ENCODE peak calls at places on chromosomes 11 and 22, in five cellular contexts. C is dermis blood vessel endothelial cell; W is Right ventricle myocardium superior; T is erythroblast; S is effector memory CD8-positive, alpha-beta T cell. L is an unnamed sample.

GRCh38 chr22:48712558-48712957 is 1115.1 kb downstream of the BRD1 start:
- DNase-seq in C (no peak), W (no peak), T (no peak), S (no peak), L (no peak)

GRCh38 chr11:72609045-72609444 is 65.2 kb downstream of the PDE2A start:
- DNase-seq in C (peak), W (no peak), T (peak), S (no peak), L (no peak)

GRCh38 chr22:46288846-46289243 is 7.8 kb upstream of the GTSE1 start:
- DNase-seq in C (no peak), W (no peak), T (no peak), S (no peak), L (no peak)

GRCh38 chr11:122201126-122201525 is 85.1 kb upstream of the BLID start:
- DNase-seq in C (no peak), W (no peak), T (no peak), S (no peak), L (no peak)

GRCh38 chr11:94739331-94739730 is 28.8 kb upstream of the AMOTL1 start:
- DNase-seq in C (no peak), W (no peak), T (no peak), S (no peak), L (no peak)

GRCh38 chr11:13348305-13348704 is 70.7 kb downstream of the BMAL1 start:
- DNase-seq in C (no peak), W (no peak), T (no peak), S (no peak), L (no peak)

GRCh38 chr11:61554172-61554988 is 26.5 kb downstream of the SYT7 start:
- DNase-seq in C (no peak), W (no peak), T (no peak), S (no peak), L (no peak)

GRCh38 chr11:132258865-132259264 is 888.5 kb downstream of the NTM start:
- DNase-seq in C (no peak), W (no peak), T (no peak), S (no peak), L (no peak)

GRCh38 chr22:24392218-24392931 is 35.0 kb upstream of the ADORA2A start:
- DNase-seq in C (no peak), W (no peak), T (peak), S (no peak), L (no peak)

GRCh38 chr22:28716686-28717085 is 24.9 kb downstream of the CHEK2 start:
- DNase-seq in C (no peak), W (no peak), T (no peak), S (no peak), L (no peak)

GRCh38 chr11:95674669-95675358 is 114.8 kb downstream of the FAM76B start:
- DNase-seq in C (no peak), W (no peak), T (no peak), S (no peak), L (no peak)

GRCh38 chr11:13297308-13297916 is 19.8 kb downstream of the BMAL1 start:
- DNase-seq in C (no peak), W (no peak), T (no peak), S (no peak), L (no peak)

GRCh38 chr11:3614742-3615171 is 27.0 kb downstream of the ART5 start:
- DNase-seq in C (no peak), W (peak), T (peak), S (no peak), L (no peak)

GRCh38 chr11:407651-408080 is 7.1 kb downstream of the SIGIRR start:
- DNase-seq in C (no peak), W (no peak), T (no peak), S (no peak), L (no peak)

GRCh38 chr11:57567512-57568329 is at the start of gene UBE2L6:
- DNase-seq in C (peak), W (peak), T (peak), S (peak), L (peak)

GRCh38 chr11:78253797-78254196 is 65.1 kb downstream of the USP35 start:
- DNase-seq in C (peak), W (no peak), T (no peak), S (no peak), L (no peak)

GRCh38 chr22:46136539-46137217 is 13.6 kb upstream of the PPARA start:
- DNase-seq in C (no peak), W (no peak), T (no peak), S (no peak), L (no peak)

GRCh38 chr22:40705918-40706682 is 26.8 kb downstream of the MCHR1 start:
- DNase-seq in C (no peak), W (no peak), T (no peak), S (no peak), L (no peak)

GRCh38 chr22:23113067-23113846 is 28.5 kb downstream of the RSPH14 start:
- DNase-seq in C (peak), W (peak), T (no peak), S (no peak), L (no peak)

GRCh38 chr11:10382518-10382917 is 72.5 kb upstream of the AMPD3 start:
- DNase-seq in C (no peak), W (no peak), T (peak), S (no peak), L (no peak)

GRCh38 chr11:70112017-70112434 is 33.9 kb downstream of the ANO1 start:
- DNase-seq in C (no peak), W (no peak), T (no peak), S (no peak), L (no peak)

GRCh38 chr11:48052183-48053040 is 72.1 kb downstream of the PTPRJ start:
- DNase-seq in C (peak), W (no peak), T (no peak), S (no peak), L (no peak)

GRCh38 chr11:2576536-2576935 is 123.3 kb downstream of the KCNQ1OT1 start:
- DNase-seq in C (no peak), W (peak), T (no peak), S (no peak), L (no peak)